ENCODE peak calls at places on chromosome 15, in five cellular contexts. C, Y, E, V and D are unnamed samples.

GRCh38 chr15:70504305-70504951 is 258.9 kb downstream of the UACA start:
- DNase-seq in C (peak; percentile 80), Y (peak; percentile 62), E (no peak), V (no peak), D (peak; percentile 65)

GRCh38 chr15:76432604-76433003 is 96.0 kb downstream of the ISL2 start:
- DNase-seq in C (no peak), Y (no peak), E (no peak), V (no peak), D (no peak)

GRCh38 chr15:44719293-44719999 is 8.1 kb downstream of the B2M start:
- DNase-seq in C (no peak), Y (peak; percentile 8), E (no peak), V (no peak), D (no peak)

GRCh38 chr15:31304736-31305365 is 21.8 kb upstream of the KLF13 start:
- DNase-seq in C (no peak), Y (no peak), E (peak; percentile 37), V (no peak), D (no peak)

GRCh38 chr15:28110416-28110975 is 11.4 kb upstream of the OCA2 start:
- DNase-seq in C (no peak), Y (no peak), E (peak; percentile 46), V (no peak), D (no peak)

GRCh38 chr15:43912991-43913927 is 86.5 kb downstream of the WDR76 start:
- DNase-seq in C (peak; percentile 21), Y (peak; percentile 99), E (no peak), V (peak; percentile 78), D (no peak)

GRCh38 chr15:63358296-63359029 is 23.2 kb downstream of the CA12 start:
- DNase-seq in C (no peak), Y (no peak), E (no peak), V (no peak), D (no peak)

GRCh38 chr15:88902491-88902835 is 7.1 kb upstream of the HAPLN3 start:
- DNase-seq in C (no peak), Y (no peak), E (no peak), V (no peak), D (no peak)

GRCh38 chr15:80801891-80802680 is 22.9 kb downstream of the CEMIP start:
- DNase-seq in C (no peak), Y (peak; percentile 49), E (no peak), V (no peak), D (peak; percentile 32)

GRCh38 chr15:41465822-41466421 is 27.8 kb upstream of the ITPKA start:
- DNase-seq in C (no peak), Y (peak; percentile 27), E (no peak), V (peak; percentile 65), D (no peak)

GRCh38 chr15:27454281-27455060 is 483.5 kb downstream of the GABRG3 start:
- DNase-seq in C (no peak), Y (peak; percentile 96), E (no peak), V (peak; percentile 24), D (no peak)

GRCh38 chr15:47934342-47934741 is 186.4 kb upstream of the SLC24A5 start:
- DNase-seq in C (no peak), Y (no peak), E (no peak), V (no peak), D (no peak)

GRCh38 chr15:44009056-44009455 is 182.3 kb downstream of the WDR76 start:
- DNase-seq in C (no peak), Y (peak; percentile 72), E (no peak), V (peak; percentile 47), D (no peak)

GRCh38 chr15:72179950-72180581 is 17.5 kb downstream of the GRAMD2A start:
- DNase-seq in C (no peak), Y (no peak), E (no peak), V (no peak), D (no peak)

GRCh38 chr15:70702584-70702983 is 60.8 kb downstream of the UACA start:
- DNase-seq in C (no peak), Y (no peak), E (no peak), V (no peak), D (no peak)

GRCh38 chr15:89231832-89232231 is 10.5 kb upstream of the RLBP1 start:
- DNase-seq in C (no peak), Y (no peak), E (no peak), V (no peak), D (no peak)

GRCh38 chr15:58840048-58840447 is 68.9 kb downstream of the MINDY2 start:
- DNase-seq in C (no peak), Y (peak; percentile 51), E (no peak), V (no peak), D (no peak)

GRCh38 chr15:97930230-97930629 is 30.3 kb upstream of the ARRDC4 start:
- DNase-seq in C (no peak), Y (no peak), E (no peak), V (no peak), D (no peak)

GRCh38 chr15:75761446-75762356 is 49.1 kb upstream of the CSPG4 start:
- DNase-seq in C (no peak), Y (no peak), E (no peak), V (no peak), D (no peak)

GRCh38 chr15:45091161-45091560 is 22.8 kb downstream of the DUOX2 start:
- DNase-seq in C (no peak), Y (peak; percentile 13), E (no peak), V (peak; percentile 51), D (no peak)

GRCh38 chr15:42082832-42083604 is 11.3 kb downstream of the PLA2G4D start:
- DNase-seq in C (no peak), Y (no peak), E (peak; percentile 94), V (no peak), D (peak; percentile 7)

GRCh38 chr15:33283603-33284002 is 27.2 kb upstream of the RYR3 start:
- DNase-seq in C (no peak), Y (no peak), E (no peak), V (no peak), D (no peak)

GRCh38 chr15:89495638-89496145 is 691 bp downstream of the RHCG start:
- DNase-seq in C (no peak), Y (no peak), E (peak; percentile 64), V (no peak), D (no peak)

GRCh38 chr15:71096676-71097075 is 18.6 kb upstream of the THSD4 start:
- DNase-seq in C (no peak), Y (peak; percentile 37), E (peak; percentile 58), V (no peak), D (no peak)

GRCh38 chr15:37041042-37041441 is 59.3 kb downstream of the MEIS2 start:
- DNase-seq in C (no peak), Y (no peak), E (no peak), V (no peak), D (no peak)

GRCh38 chr15:90286678-90287077 is 21.2 kb downstream of the NGRN start:
- DNase-seq in C (no peak), Y (no peak), E (no peak), V (peak; percentile 40), D (no peak)

GRCh38 chr15:82901114-82901805 is 51.3 kb downstream of the HOMER2 start:
- DNase-seq in C (no peak), Y (no peak), E (no peak), V (no peak), D (no peak)

GRCh38 chr15:77347197-77347596 is 72.7 kb downstream of the PEAK1 start:
- DNase-seq in C (no peak), Y (peak; percentile 11), E (no peak), V (no peak), D (no peak)

DNA sequence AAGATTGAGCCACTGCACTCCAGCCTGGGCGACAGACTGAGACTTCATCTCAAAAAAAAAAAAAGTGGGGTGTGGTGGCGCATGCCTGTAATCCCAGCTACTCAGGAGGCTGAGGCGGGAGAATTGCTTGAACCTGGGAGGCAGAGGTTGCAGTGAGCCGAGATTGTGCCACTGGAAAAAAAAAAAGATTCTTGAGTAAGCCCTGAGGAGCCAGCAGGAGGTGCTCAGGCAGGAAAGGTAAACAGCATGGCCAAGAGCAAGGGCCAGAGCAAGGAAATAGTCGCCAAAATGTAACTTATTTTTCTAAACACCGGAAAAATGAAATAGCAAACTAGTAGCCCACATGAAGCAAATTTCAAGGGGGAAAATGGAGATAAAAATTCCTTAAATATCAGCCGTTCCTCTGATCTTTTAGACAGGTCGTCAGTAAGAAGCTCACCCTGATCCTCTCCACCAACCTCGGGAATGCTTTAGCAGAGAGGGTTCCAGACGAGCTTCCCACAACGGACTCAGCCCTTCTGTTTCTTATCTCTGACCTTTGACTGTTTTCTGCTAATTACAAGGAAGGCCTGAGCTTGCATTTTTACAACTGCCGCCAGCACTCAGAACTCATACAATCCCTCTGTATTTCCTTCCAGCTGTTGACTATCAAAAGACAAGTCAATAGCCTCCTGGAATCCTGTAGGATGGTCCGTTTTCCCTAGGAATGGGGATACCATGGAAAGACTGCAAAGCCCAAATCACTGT is 45.0 kb upstream of the AKAP13 start:
- DNase-seq in C (no peak), Y (no peak), E (no peak), V (peak; percentile 60), D (peak; percentile 54)
- H3K4me1 ChIP-seq in C (peaks cover 8% of the 10 kb centered on the region), Y (peaks cover 40% of the 10 kb centered on the region), E (peaks cover 32% of the 10 kb centered on the region), V (peaks cover 36% of the 10 kb centered on the region), D (peaks cover 20% of the 10 kb centered on the region)

GRCh38 chr15:101012326-101013040 is 93.3 kb downstream of the LRRK1 start:
- DNase-seq in C (no peak), Y (no peak), E (peak; percentile 87), V (no peak), D (peak; percentile 7)
- H3K4me1 ChIP-seq in C (peaks cover 2% of the 10 kb centered on the region), Y (peaks cover 3% of the 10 kb centered on the region), E (peaks cover 13% of the 10 kb centered on the region), V (peaks cover 1% of the 10 kb centered on the region), D (peaks cover 2% of the 10 kb centered on the region)

GRCh38 chr15:64856429-64857145 is 14.9 kb downstream of the PLEKHO2 start:
- DNase-seq in C (peak; percentile 62), Y (peak; percentile 50), E (no peak), V (peak; percentile 71), D (no peak)
- H3K4me1 ChIP-seq in C (peaks cover 30% of the 10 kb centered on the region), Y (peaks cover 18% of the 10 kb centered on the region), E (peaks cover 89% of the 10 kb centered on the region), V (peaks cover 25% of the 10 kb centered on the region), D (peaks cover 55% of the 10 kb centered on the region)

GRCh38 chr15:85457392-85457968 is 77.1 kb downstream of the AKAP13 start:
- DNase-seq in C (no peak), Y (no peak), E (no peak), V (no peak), D (peak; percentile 37)

GRCh38 chr15:85456798-85457197 is 76.4 kb downstream of the AKAP13 start:
- DNase-seq in C (no peak), Y (no peak), E (no peak), V (no peak), D (no peak)

GRCh38 chr15:85455851-85456250 is 75.4 kb downstream of the AKAP13 start:
- DNase-seq in C (no peak), Y (no peak), E (no peak), V (no peak), D (no peak)

GRCh38 chr15:85462029-85462428 is 81.6 kb downstream of the AKAP13 start:
- DNase-seq in C (no peak), Y (no peak), E (no peak), V (no peak), D (no peak)

GRCh38 chr15:85458764-85459163 is 78.4 kb downstream of the AKAP13 start:
- DNase-seq in C (no peak), Y (no peak), E (no peak), V (no peak), D (no peak)
- H3K4me1 ChIP-seq in C (no peaks in the 10 kb centered on the region), Y (peaks cover 7% of the 10 kb centered on the region), E (peaks cover 25% of the 10 kb centered on the region), V (peaks cover 4% of the 10 kb centered on the region), D (peaks cover 15% of the 10 kb centered on the region)